ENCODE peak calls at places on chromosome 17, in five cellular contexts. K is activated CD8-positive, alpha-beta memory T cell treated with anti-CD3 and anti-CD28 coated beads for 1 hour; H is A549; J is T-helper 2 cell; P is NCI-H1092. U is an unnamed sample.

GRCh38 chr17:64063766-64064224 is 43.4 kb upstream of the ICAM2 start:
- DNase-seq in K (peak; percentile 26), H (peak; percentile 53), J (no peak), P (peak; percentile 1), U (no peak)

GRCh38 chr17:39602533-39603303 is 5.0 kb downstream of the NEUROD2 start:
- DNase-seq in K (no peak), H (no peak), J (no peak), P (no peak), U (no peak)

GRCh38 chr17:71632328-71632727 is 488.5 kb upstream of the SOX9 start:
- DNase-seq in K (no peak), H (no peak), J (no peak), P (peak; percentile 31), U (no peak)

GRCh38 chr17:1627987-1628855 is at the start of gene SLC43A2:
- DNase-seq in K (peak; percentile 64), H (peak; percentile 98), J (peak; percentile 64), P (peak; percentile 84), U (peak; percentile 40)

GRCh38 chr17:35773674-35774425 is 13.2 kb downstream of the C17orf50 start:
- DNase-seq in K (no peak), H (no peak), J (no peak), P (no peak), U (no peak)

GRCh38 chr17:42274812-42275526 is 1.2 kb downstream of the STAT5B start:
- DNase-seq in K (no peak), H (no peak), J (no peak), P (no peak), U (no peak)

GRCh38 chr17:80263253-80264047 is 2.8 kb downstream of the RNF213 start:
- DNase-seq in K (peak; percentile 71), H (peak; percentile 66), J (peak; percentile 76), P (no peak), U (peak; percentile 76)

GRCh38 chr17:75596320-75597087 is 8.9 kb downstream of the MYO15B start:
- DNase-seq in K (no peak), H (no peak), J (no peak), P (no peak), U (no peak)

GRCh38 chr17:68381076-68381900 is 76.0 kb downstream of the WIPI1 start:
- DNase-seq in K (no peak), H (no peak), J (peak; percentile 14), P (no peak), U (peak; percentile 96)

GRCh38 chr17:66542183-66542966 is 240.0 kb downstream of the PRKCA start:
- DNase-seq in K (no peak), H (no peak), J (no peak), P (no peak), U (no peak)

GRCh38 chr17:79031996-79032875 is 8.3 kb downstream of the C1QTNF1 start:
- DNase-seq in K (no peak), H (no peak), J (no peak), P (no peak), U (no peak)

U was measured in GM04504.